ENCODE peak calls at places on chromosome 17, in eight cellular contexts. N is activated T-helper 1 cell treated with anti-CD3 and anti-CD28 coated beads, Interleukin-2, amount 50 U/mL, for 16 hours; V is amniotic epithelial cell; I is stimulated activated CD8-positive, alpha-beta memory T cell treated with anti-CD3 and anti-CD28 coated beads, Interleukin-4, amount 100 ng/mL, for 1 hour; J is OCI-LY7; B is activated T-helper 9 cell treated with anti-CD3 and anti-CD28 coated beads, Interleukin-2, amount 50 U/mL, for 16 hours; G is HFFc6; D is A673. W is an unnamed sample.

GRCh38 chr17:8905256-8905778 is 37.8 kb upstream of the PIK3R6 start:
- DNase-seq in N (no peak), V (no peak), I (no peak), J (no peak), B (no peak), G (no peak), D (no peak), W (no peak)

GRCh38 chr17:81553018-81553615 is 964 bp upstream of the FAAP100 start:
- DNase-seq in N (peak), V (peak), I (peak), J (peak), B (peak), G (peak), D (peak), W (peak)

GRCh38 chr17:56978441-56979090 is 635 bp downstream of the SCPEP1 start:
- DNase-seq in N (no peak), V (no peak), I (no peak), J (peak), B (no peak), G (no peak), D (no peak), W (peak)

GRCh38 chr17:67421869-67422273 is 44.8 kb downstream of the PITPNC1 start:
- DNase-seq in N (no peak), V (peak), I (peak), J (no peak), B (peak), G (peak), D (peak), W (peak)

GRCh38 chr17:81285179-81285878 is 9.8 kb downstream of the SLC38A10 start:
- DNase-seq in N (peak), V (peak), I (no peak), J (no peak), B (peak), G (no peak), D (no peak), W (peak)

GRCh38 chr17:74742153-74742515 is 5.1 kb downstream of the RAB37 start:
- DNase-seq in N (no peak), V (no peak), I (no peak), J (peak), B (no peak), G (no peak), D (no peak), W (peak)

GRCh38 chr17:69870751-69871199 is 204.2 kb upstream of the KCNJ16 start:
- DNase-seq in N (no peak), V (peak), I (no peak), J (no peak), B (no peak), G (peak), D (peak), W (no peak)

GRCh38 chr17:6640536-6641373 is at the start of the genes KIAA0753 and TXNDC17:
- DNase-seq in N (peak), V (peak), I (peak), J (peak), B (peak), G (peak), D (peak), W (peak)

GRCh38 chr17:7862692-7863437 is 5.1 kb downstream of the CYB5D1 start:
- DNase-seq in N (no peak), V (peak), I (no peak), J (peak), B (no peak), G (no peak), D (peak), W (no peak)

GRCh38 chr17:56679148-56679766 is 85.8 kb downstream of the NOG start:
- DNase-seq in N (no peak), V (peak), I (no peak), J (peak), B (no peak), G (peak), D (peak), W (no peak)

GRCh38 chr17:69246726-69247375 is 18.2 kb upstream of the ABCA10 start:
- DNase-seq in N (no peak), V (peak), I (no peak), J (peak), B (no peak), G (peak), D (peak), W (peak)

GRCh38 chr17:7034955-7035590 is 742 bp upstream of the SLC16A13 start:
- DNase-seq in N (no peak), V (no peak), I (no peak), J (peak), B (no peak), G (no peak), D (no peak), W (peak)

GRCh38 chr17:50918071-50918932 is 52.1 kb upstream of the TOB1 start:
- DNase-seq in N (no peak), V (no peak), I (no peak), J (no peak), B (no peak), G (no peak), D (no peak), W (no peak)

W was measured in GM12865.